ENCODE peak calls at places on chromosomes 2 and 18, in eight cellular contexts. N, E, X, A, G, L, Q and O are unnamed samples.

GRCh38 chr2:32482466-32482865 is 125.6 kb downstream of the BIRC6 start:
- DNase-seq in N (no peak), E (no peak), X (no peak), A (no peak), G (no peak), L (no peak), Q (no peak), O (no peak)

GRCh38 chr2:191881982-191882816 is 35.3 kb upstream of the CAVIN2 start:
- DNase-seq in N (no peak), E (no peak), X (no peak), A (no peak), G (peak), L (no peak), Q (no peak), O (no peak)

GRCh38 chr2:235223011-235223410 is 270.8 kb upstream of the AGAP1 start:
- DNase-seq in N (no peak), E (no peak), X (no peak), A (no peak), G (no peak), L (no peak), Q (no peak), O (no peak)

GRCh38 chr2:163259489-163259888 is 420.9 kb upstream of the KCNH7 start:
- DNase-seq in N (no peak), E (no peak), X (no peak), A (no peak), G (peak), L (no peak), Q (no peak), O (no peak)

GRCh38 chr2:19786408-19787058 is 115.2 kb downstream of the TTC32 start:
- DNase-seq in N (peak), E (no peak), X (no peak), A (peak), G (peak), L (no peak), Q (no peak), O (peak)

GRCh38 chr18:44392933-44393332 is 287.8 kb upstream of the SETBP1 start:
- DNase-seq in N (no peak), E (no peak), X (no peak), A (no peak), G (no peak), L (no peak), Q (no peak), O (no peak)

GRCh38 chr2:40874380-40874779 is 422.5 kb upstream of the SLC8A1 start:
- DNase-seq in N (no peak), E (no peak), X (no peak), A (no peak), G (no peak), L (no peak), Q (no peak), O (no peak)

GRCh38 chr2:20192781-20193180 is 32.1 kb downstream of the SDC1 start:
- DNase-seq in N (no peak), E (no peak), X (no peak), A (no peak), G (no peak), L (no peak), Q (no peak), O (no peak)

GRCh38 chr2:54545700-54546450 is 89.7 kb downstream of the SPTBN1 start:
- DNase-seq in N (peak), E (no peak), X (no peak), A (no peak), G (peak), L (peak), Q (no peak), O (no peak)

GRCh38 chr2:36650031-36650430 is 46.5 kb upstream of the VIT start:
- DNase-seq in N (peak), E (peak), X (no peak), A (no peak), G (peak), L (peak), Q (no peak), O (peak)

GRCh38 chr2:176653856-176654443 is 384.7 kb downstream of the MTX2 start:
- DNase-seq in N (peak), E (peak), X (no peak), A (peak), G (peak), L (peak), Q (peak), O (peak)

GRCh38 chr18:14100503-14101286 is 31.5 kb downstream of the ZNF519 start:
- DNase-seq in N (no peak), E (no peak), X (no peak), A (no peak), G (no peak), L (no peak), Q (no peak), O (no peak)

GRCh38 chr18:48060346-48060745 is 129.9 kb upstream of the SMAD2 start:
- DNase-seq in N (no peak), E (no peak), X (no peak), A (no peak), G (no peak), L (no peak), Q (no peak), O (no peak)

GRCh38 chr18:429030-429429 is 71.5 kb downstream of the COLEC12 start:
- DNase-seq in N (no peak), E (no peak), X (no peak), A (no peak), G (no peak), L (no peak), Q (no peak), O (no peak)

GRCh38 chr18:422966-423365 is 77.5 kb downstream of the COLEC12 start:
- DNase-seq in N (no peak), E (no peak), X (no peak), A (no peak), G (no peak), L (no peak), Q (no peak), O (no peak)

GRCh38 chr18:424071-424868 is 76.2 kb downstream of the COLEC12 start:
- DNase-seq in N (no peak), E (no peak), X (no peak), A (no peak), G (no peak), L (peak), Q (no peak), O (no peak)

GRCh38 chr18:424869-425138 is 75.7 kb downstream of the COLEC12 start:
- DNase-seq in N (no peak), E (no peak), X (no peak), A (no peak), G (no peak), L (no peak), Q (no peak), O (no peak)

GRCh38 chr18:427005-427404 is 73.5 kb downstream of the COLEC12 start:
- DNase-seq in N (no peak), E (no peak), X (no peak), A (no peak), G (no peak), L (no peak), Q (no peak), O (no peak)
- TF ChIP-seq MAX in N (no peak), E (no peak), X (no peak), A (no peak), G (no peak), L (no peak), Q (no peak), O (no peak)

GRCh38 chr2:171217330-171217729 is 56.6 kb upstream of the TLK1 start:
- DNase-seq in N (no peak), E (no peak), X (no peak), A (no peak), G (no peak), L (no peak), Q (peak), O (no peak)
- TF ChIP-seq POLR2A in N (no peak), E (no peak), X (no peak), A (no peak), G (no peak), L (no peak), Q (no peak), O (no peak)

DNA sequence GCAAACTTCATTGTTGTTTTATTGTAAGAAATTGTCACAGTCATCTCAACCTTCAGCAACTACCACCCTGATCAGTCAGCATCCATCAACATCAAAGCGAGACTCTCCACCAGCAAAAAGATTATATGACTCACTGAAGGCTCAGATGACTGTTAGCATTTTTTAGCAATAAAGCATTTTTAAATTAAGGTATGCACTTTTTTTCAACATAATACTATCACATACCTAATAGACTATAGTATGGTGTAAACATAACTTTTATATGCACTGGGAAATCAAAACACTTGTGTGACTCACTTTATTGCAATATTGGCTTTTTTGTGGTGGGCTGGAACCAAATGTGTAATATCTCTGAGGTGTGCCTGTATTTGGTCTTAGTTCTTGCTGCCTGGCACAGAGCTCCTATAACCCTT is 15.6 kb downstream of the SCN1A start:
- DNase-seq in N (no peak), E (no peak), X (no peak), A (no peak), G (no peak), L (no peak), Q (no peak), O (no peak)
- TF ChIP-seq MAX in N (no peak), E (no peak), X (no peak), A (no peak), G (no peak), L (no peak), Q (no peak), O (no peak)

GRCh38 chr2:241490444-241490760 is 18.0 kb downstream of the STK25 start:
- DNase-seq in N (no peak), E (no peak), X (no peak), A (peak), G (no peak), L (no peak), Q (no peak), O (no peak)
- TF ChIP-seq POLR2A in N (no peak), E (no peak), X (no peak), A (no peak), G (no peak), L (no peak), Q (no peak), O (no peak)

GRCh38 chr2:187429989-187430388 is 18.1 kb downstream of the CALCRL start:
- DNase-seq in N (no peak), E (no peak), X (no peak), A (no peak), G (no peak), L (peak), Q (no peak), O (no peak)
- TF ChIP-seq MAX in N (no peak), E (no peak), X (no peak), A (no peak), G (no peak), L (no peak), Q (no peak), O (no peak)

DNA sequence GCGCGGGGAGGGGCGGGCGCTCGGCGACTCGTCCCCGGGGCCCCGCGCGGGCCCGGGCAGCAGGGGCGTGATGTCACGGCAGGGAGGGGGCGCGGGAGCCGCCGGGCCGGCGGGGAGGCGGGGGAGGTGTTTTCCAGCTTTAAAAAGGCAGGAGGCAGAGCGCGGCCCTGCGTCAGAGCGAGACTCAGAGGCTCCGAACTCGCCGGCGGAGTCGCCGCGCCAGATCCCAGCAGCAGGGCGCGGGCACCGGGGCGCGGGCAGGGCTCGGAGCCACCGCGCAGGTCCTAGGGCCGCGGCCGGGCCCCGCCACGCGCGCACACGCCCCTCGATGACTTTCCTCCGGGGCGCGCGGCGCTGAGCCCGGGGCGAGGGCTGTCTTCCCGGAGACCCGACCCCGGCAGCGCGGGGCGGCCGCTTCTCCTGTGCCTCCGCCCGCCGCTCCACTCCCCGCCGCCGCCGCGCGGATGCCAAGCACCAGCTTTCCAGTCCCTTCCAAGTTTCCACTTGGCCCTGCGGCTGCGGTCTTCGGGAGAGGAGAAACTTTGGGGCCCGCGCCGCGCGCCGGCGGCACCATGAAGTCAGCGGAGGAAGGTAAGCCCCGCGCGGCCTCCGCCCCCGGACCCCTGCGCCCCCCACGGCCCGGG is at the start of gene NFATC1:
- DNase-seq in N (peak), E (no peak), X (no peak), A (peak), G (no peak), L (peak), Q (no peak), O (no peak)
- TF ChIP-seq POLR2A in N (peak), E (no peak), X (peak), A (no peak), G (no peak), L (peak), Q (no peak), O (no peak)

GRCh38 chr18:75931079-75931478 is 503.6 kb upstream of the SMIM21 start:
- DNase-seq in N (no peak), E (no peak), X (no peak), A (no peak), G (no peak), L (no peak), Q (no peak), O (no peak)

GRCh38 chr18:75923169-75923568 is 495.7 kb upstream of the SMIM21 start:
- DNase-seq in N (peak), E (peak), X (no peak), A (no peak), G (no peak), L (no peak), Q (no peak), O (no peak)

DNA sequence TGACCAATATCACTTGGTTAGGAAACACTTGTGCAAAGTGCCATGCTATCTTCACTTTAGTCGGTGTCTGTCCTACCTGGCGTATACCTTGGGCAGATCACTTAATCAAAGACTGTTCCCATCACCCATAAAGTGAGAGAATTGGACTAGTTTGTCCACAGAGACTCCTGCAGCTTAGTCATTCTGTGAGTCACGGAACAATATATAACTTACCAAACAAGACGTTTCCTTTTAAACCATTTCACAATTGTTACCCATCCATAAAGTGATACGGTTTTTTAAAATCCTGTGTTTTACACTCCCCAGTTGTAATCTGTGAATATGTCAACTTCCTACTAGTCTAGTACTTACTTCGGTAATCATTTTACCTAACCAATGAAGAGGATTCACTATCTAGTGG is 499.3 kb upstream of the SMIM21 start:
- DNase-seq in N (no peak), E (no peak), X (no peak), A (no peak), G (no peak), L (no peak), Q (no peak), O (no peak)
- TF ChIP-seq MAX in N (no peak), E (no peak), X (no peak), A (no peak), G (no peak), L (no peak), Q (no peak), O (no peak)

GRCh38 chr2:17753803-17754663 is at the start of the genes GEN1 and SMC6:
- DNase-seq in N (peak), E (peak), X (peak), A (peak), G (peak), L (peak), Q (peak), O (peak)
- TF ChIP-seq POLR2A in N (no peak), E (peak), X (no peak), A (peak), G (peak), L (peak), Q (peak), O (peak)

GRCh38 chr2:150127271-150127990 is 360.0 kb downstream of the RND3 start:
- DNase-seq in N (no peak), E (no peak), X (peak), A (no peak), G (no peak), L (peak), Q (no peak), O (no peak)

GRCh38 chr2:150126143-150126725 is 361.2 kb downstream of the RND3 start:
- DNase-seq in N (no peak), E (no peak), X (no peak), A (no peak), G (no peak), L (no peak), Q (no peak), O (no peak)

GRCh38 chr2:150127995-150128394 is 359.5 kb downstream of the RND3 start:
- DNase-seq in N (no peak), E (no peak), X (no peak), A (no peak), G (no peak), L (peak), Q (no peak), O (no peak)

GRCh38 chr2:150125708-150126107 is 361.8 kb downstream of the RND3 start:
- DNase-seq in N (peak), E (no peak), X (no peak), A (no peak), G (no peak), L (peak), Q (no peak), O (peak)

GRCh38 chr2:150126839-150127238 is 360.6 kb downstream of the RND3 start:
- DNase-seq in N (no peak), E (no peak), X (peak), A (no peak), G (no peak), L (no peak), Q (no peak), O (no peak)
- TF ChIP-seq MAX in N (no peak), E (no peak), X (no peak), A (no peak), G (no peak), L (no peak), Q (no peak), O (no peak)